ENCODE peak calls at places on chromosomes 3 and 15, in five cellular contexts. Z is esophagus muscularis mucosa, U is HepG2, F is GM12865, D is A673. Q is an unnamed sample.

GRCh38 chr15:43930079-43930478 is 103.3 kb downstream of the WDR76 start:
- DNase-seq in D (peak; percentile 72), U (no peak), Z (no peak), F (no peak), Q (no peak)

GRCh38 chr15:83971967-83972366 is 263.6 kb upstream of the GOLGA6L4 start:
- DNase-seq in D (no peak), Z (no peak), F (no peak), U (no peak), Q (no peak)

GRCh38 chr15:71820127-71820526 is 9.8 kb downstream of the NR2E3 start:
- DNase-seq in D (no peak), U (no peak), F (no peak), Z (peak; percentile 7), Q (no peak)

GRCh38 chr15:57379487-57379886 is 3.2 kb downstream of the CGNL1 start:
- DNase-seq in F (no peak), D (no peak), Z (no peak), U (no peak), Q (no peak)

GRCh38 chr15:98653686-98654085 is 5.3 kb downstream of the IGF1R start:
- DNase-seq in Z (no peak), U (no peak), D (peak; percentile 55), F (peak; percentile 42), Q (no peak)

GRCh38 chr3:41662288-41662687 is 299.6 kb downstream of the ULK4 start:
- DNase-seq in F (no peak), D (no peak), U (no peak), Z (no peak), Q (no peak)

GRCh38 chr15:69303337-69304175 is 4.8 kb downstream of the PAQR5 start:
- DNase-seq in Z (no peak), D (peak; percentile 39), U (no peak), F (no peak), Q (no peak)

GRCh38 chr3:149898771-149899170 is 71.9 kb downstream of the PFN2 start:
- DNase-seq in D (no peak), Z (no peak), F (no peak), U (no peak), Q (no peak)

GRCh38 chr3:11288021-11288491 is 15.9 kb downstream of the ATG7 start:
- DNase-seq in Z (no peak), D (peak; percentile 81), F (no peak), U (no peak), Q (no peak)

GRCh38 chr3:79019137-79019923 is 748.5 kb downstream of the ROBO1 start:
- DNase-seq in U (peak; percentile 84), F (peak; percentile 81), Z (no peak), D (peak; percentile 96), Q (no peak)

GRCh38 chr3:15276028-15276717 is 56.2 kb downstream of the SH3BP5 start:
- DNase-seq in Z (no peak), F (no peak), U (no peak), D (no peak), Q (no peak)

GRCh38 chr3:184322731-184323487 is 8.5 kb downstream of the EIF4G1 start:
- DNase-seq in Z (no peak), U (no peak), F (no peak), D (no peak), Q (no peak)

GRCh38 chr3:108940568-108941285 is 13.0 kb downstream of the GUCA1C start:
- DNase-seq in F (no peak), Z (no peak), D (no peak), U (peak; percentile 2), Q (no peak)

GRCh38 chr15:101121511-101122090 is 130.2 kb downstream of the CHSY1 start:
- DNase-seq in D (peak; percentile 43), Z (peak; percentile 95), F (peak; percentile 18), U (no peak), Q (no peak)

GRCh38 chr15:63347074-63347859 is 34.4 kb downstream of the CA12 start:
- DNase-seq in D (peak; percentile 86), Z (no peak), F (no peak), U (no peak), Q (no peak)

GRCh38 chr3:10378742-10379141 is 57.8 kb upstream of the SEC13 start:
- DNase-seq in Z (no peak), U (no peak), F (no peak), D (no peak), Q (no peak)

GRCh38 chr15:28025413-28025812 is 73.7 kb downstream of the OCA2 start:
- DNase-seq in Z (peak; percentile 89), D (no peak), F (no peak), U (no peak), Q (no peak)

GRCh38 chr3:31027191-31027761 is 132.8 kb upstream of the GADL1 start:
- DNase-seq in D (no peak), F (no peak), Z (no peak), U (no peak), Q (no peak)

GRCh38 chr15:64050281-64051092 is 4.2 kb upstream of the DAPK2 start:
- DNase-seq in U (peak; percentile 46), Z (no peak), F (no peak), D (no peak), Q (no peak)

GRCh38 chr15:63703641-63704040 is 106.5 kb downstream of the FBXL22 start:
- DNase-seq in U (no peak), Z (no peak), F (no peak), D (no peak), Q (no peak)

GRCh38 chr3:55490194-55490913 is 3.2 kb upstream of the WNT5A start:
- DNase-seq in U (no peak), F (no peak), Z (peak; percentile 14), D (no peak), Q (no peak)

GRCh38 chr3:46717447-46718231 is at the start of gene PRSS50:
- DNase-seq in Z (peak; percentile 17), F (peak; percentile 23), D (no peak), U (no peak), Q (no peak)

GRCh38 chr3:170108955-170109354 is 71.2 kb downstream of the GPR160 start:
- DNase-seq in Z (no peak), F (no peak), D (no peak), U (no peak), Q (no peak)

GRCh38 chr3:117790256-117790987 is 1080.8 kb downstream of the TUSC7 start:
- DNase-seq in U (no peak), Z (no peak), D (no peak), F (no peak), Q (no peak)

GRCh38 chr15:85028416-85028815 is 46.8 kb downstream of the PDE8A start:
- DNase-seq in U (no peak), Z (no peak), F (no peak), D (no peak), Q (no peak)

GRCh38 chr3:127572186-127572585 is 18.3 kb downstream of the TPRA1 start:
- DNase-seq in Z (no peak), U (no peak), F (no peak), D (no peak), Q (no peak)

GRCh38 chr15:58477228-58477627 is 45.4 kb downstream of the LIPC start:
- DNase-seq in F (no peak), D (peak; percentile 20), Z (no peak), U (no peak), Q (no peak)

GRCh38 chr3:198113219-198114053 is 153.4 kb downstream of the LMLN start:
- DNase-seq in U (no peak), D (no peak), Z (no peak), F (no peak), Q (no peak)

GRCh38 chr15:68553994-68554715 is 24.6 kb upstream of the CORO2B start:
- DNase-seq in D (peak; percentile 78), F (peak; percentile 64), Z (peak; percentile 93), U (peak; percentile 61), Q (peak; percentile 27)

GRCh38 chr3:184143327-184143726 is 8.2 kb downstream of the EIF2B5 start:
- DNase-seq in U (no peak), F (peak; percentile 32), D (no peak), Z (no peak), Q (no peak)

GRCh38 chr3:73623316-73623715 is 1.4 kb downstream of the PDZRN3 start:
- DNase-seq in D (no peak), F (no peak), U (no peak), Z (no peak), Q (no peak)

DNA sequence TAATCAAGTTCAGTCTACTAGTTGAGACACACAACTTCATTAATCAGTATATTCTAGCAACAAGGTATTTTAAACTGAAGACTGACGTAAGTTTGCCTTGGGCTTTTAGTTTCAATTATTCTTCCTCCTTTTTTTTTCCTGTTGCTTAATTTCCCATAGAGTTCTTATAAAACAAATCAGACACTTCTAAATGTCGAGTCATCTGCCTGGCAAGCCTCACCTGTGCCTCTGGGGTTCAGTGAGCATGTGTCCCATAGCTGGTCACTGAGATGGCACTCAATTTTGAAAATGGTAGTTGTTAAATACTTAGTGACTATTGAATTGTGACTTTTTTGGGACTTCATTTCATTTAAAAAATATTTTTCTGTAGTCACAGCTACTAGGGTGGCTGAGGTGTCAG is 27.4 kb downstream of the NKIRAS1 start:
- DNase-seq in D (no peak), F (no peak), Z (no peak), U (no peak), Q (no peak)
- H3K4me3 ChIP-seq in D (no peak overlapping the region), F (no peak overlapping the region), Z (no peak overlapping the region), U (no peak overlapping the region), Q (no peak overlapping the region)

DNA sequence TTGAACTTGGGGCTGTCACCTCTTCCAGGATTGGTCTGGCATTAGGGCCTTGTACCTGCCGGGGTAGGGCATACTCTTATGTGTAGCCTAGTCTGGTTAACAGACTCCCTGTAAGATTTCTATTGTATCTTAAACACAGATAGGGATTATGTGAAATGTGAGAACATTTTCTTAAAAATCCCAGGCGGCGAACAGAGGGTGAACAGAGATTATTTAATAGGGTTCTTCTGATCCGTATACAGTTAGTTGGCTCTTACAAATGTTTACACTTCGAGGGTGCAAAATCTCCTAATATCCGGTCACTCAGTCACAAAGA is 791 bp downstream of the PLCL2 start:
- DNase-seq in F (peak; percentile 66), U (no peak), Z (no peak), D (no peak), Q (no peak)
- H3K4me3 ChIP-seq in F (peak overlapping the region; percentile 94), U (peak overlapping the region; percentile 59), Z (peak overlapping the region; percentile 65), D (peak overlapping the region; percentile 53), Q (peak overlapping the region; percentile 90)

DNA sequence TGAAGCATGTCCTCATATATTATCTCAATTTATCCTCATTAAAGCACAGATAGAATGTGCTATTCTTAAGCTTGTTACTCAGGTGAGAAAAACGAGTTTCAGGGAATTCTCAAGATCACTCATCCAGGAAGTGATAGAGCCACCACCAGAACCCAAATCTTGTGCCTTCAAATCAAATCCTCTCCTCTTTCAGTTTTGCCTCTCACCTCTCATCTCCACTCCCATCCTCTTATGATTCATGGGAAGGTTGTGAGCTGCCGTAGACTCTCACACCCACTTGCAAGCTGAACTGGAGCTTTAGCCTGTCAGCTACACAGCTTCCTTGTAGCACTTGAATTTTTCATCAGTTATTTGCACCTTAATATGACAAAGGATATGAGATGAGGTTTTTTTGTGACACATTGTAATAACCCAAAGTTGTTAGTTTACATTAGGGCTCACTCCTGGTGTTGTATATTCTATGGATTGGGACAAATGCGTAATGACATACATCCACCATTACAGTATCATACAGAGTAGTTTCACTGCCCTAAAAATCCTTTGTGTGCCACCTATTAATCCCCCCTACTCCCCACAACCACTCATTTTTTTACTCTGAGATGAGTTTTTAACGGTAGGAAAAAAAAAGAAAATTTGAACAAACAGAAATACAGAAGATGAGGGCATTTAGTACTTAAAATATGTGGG is 25.7 kb downstream of the GPR15 start:
- DNase-seq in Z (no peak), U (no peak), D (no peak), F (peak; percentile 95), Q (peak; percentile 83)
- H3K4me3 ChIP-seq in Z (no peak overlapping the region), U (no peak overlapping the region), D (no peak overlapping the region), F (peak overlapping the region; percentile 72), Q (peak overlapping the region; percentile 33)

DNA sequence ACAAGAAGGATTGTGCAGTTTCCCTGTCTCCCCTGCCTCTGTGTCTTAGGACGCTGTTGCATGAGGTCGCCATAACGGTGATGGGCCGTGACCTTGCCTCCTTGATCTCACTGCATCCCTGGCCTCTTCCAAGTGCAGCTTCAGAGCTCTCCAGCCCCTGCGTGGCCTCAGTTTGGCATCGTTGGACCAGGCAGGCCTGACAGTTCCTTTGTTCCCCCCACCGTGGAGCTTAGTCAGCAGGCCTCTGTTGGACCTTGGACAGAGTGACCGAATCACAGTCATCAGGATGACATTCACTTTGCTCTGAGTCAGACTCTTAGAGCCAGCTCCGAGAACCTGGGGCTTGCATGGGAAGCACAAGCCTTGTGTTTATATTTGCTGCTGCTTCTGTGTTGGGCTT is 139.4 kb downstream of the OPA1 start:
- DNase-seq in D (no peak), Z (peak; percentile 66), U (peak; percentile 89), F (no peak), Q (no peak)
- H3K4me3 ChIP-seq in D (no peak overlapping the region), Z (no peak overlapping the region), U (peak overlapping the region; percentile 31), F (no peak overlapping the region), Q (no peak overlapping the region)

Q was measured in GM12864.